ENCODE peak calls at places on chromosomes 6 and 20, in four cellular contexts. Q, T, W and S are unnamed samples.

GRCh38 chr20:34410331-34410730 is 47.3 kb downstream of the ITCH start:
- DNase-seq in Q (no peak), T (no peak), W (no peak), S (peak; percentile 80)

GRCh38 chr20:56752274-56752673 is 123.2 kb downstream of the TFAP2C start:
- DNase-seq in Q (no peak), T (no peak), W (no peak), S (peak; percentile 65)

GRCh38 chr20:58661298-58662141 is 10.4 kb downstream of the STX16 start:
- DNase-seq in Q (no peak), T (no peak), W (no peak), S (no peak)

GRCh38 chr20:62201173-62202082 is 18.6 kb downstream of the MTG2 start:
- DNase-seq in Q (no peak), T (no peak), W (no peak), S (no peak)

GRCh38 chr6:158060447-158061360 is 79.0 kb downstream of the SYNJ2 start:
- DNase-seq in Q (peak; percentile 60), T (no peak), W (no peak), S (peak; percentile 97)

GRCh38 chr6:26521485-26522391 is 16.4 kb upstream of the HMGN4 start:
- DNase-seq in Q (peak; percentile 73), T (peak; percentile 83), W (peak; percentile 91), S (peak; percentile 85)

GRCh38 chr20:16312998-16313397 is 260.2 kb downstream of the KIF16B start:
- DNase-seq in Q (no peak), T (no peak), W (no peak), S (no peak)

GRCh38 chr20:23029324-23029723 is 5.8 kb upstream of the SSTR4 start:
- DNase-seq in Q (no peak), T (no peak), W (no peak), S (no peak)

GRCh38 chr6:83429857-83430605 is 820 bp downstream of the ME1 start:
- DNase-seq in Q (peak; percentile 50), T (peak; percentile 31), W (peak; percentile 60), S (peak; percentile 53)

GRCh38 chr6:46510656-46511055 is 19.4 kb upstream of the RCAN2 start:
- DNase-seq in Q (no peak), T (no peak), W (no peak), S (peak; percentile 66)

GRCh38 chr20:17014217-17014616 is 212.6 kb upstream of the PCSK2 start:
- DNase-seq in Q (peak; percentile 36), T (no peak), W (peak; percentile 33), S (no peak)

GRCh38 chr6:16742116-16742515 is 19.1 kb downstream of the ATXN1 start:
- DNase-seq in Q (no peak), T (no peak), W (no peak), S (no peak)

GRCh38 chr6:70673601-70674000 is 5.9 kb downstream of the SMAP1 start:
- DNase-seq in Q (no peak), T (peak; percentile 29), W (no peak), S (peak; percentile 51)

GRCh38 chr6:166005846-166006592 is 161.6 kb downstream of the TBXT start:
- DNase-seq in Q (peak; percentile 91), T (no peak), W (peak; percentile 70), S (peak; percentile 80)

GRCh38 chr6:110653381-110653780 is 161.9 kb downstream of the CDK19 start:
- DNase-seq in Q (peak; percentile 46), T (no peak), W (no peak), S (no peak)

GRCh38 chr6:42101186-42101657 is 41.2 kb downstream of the C6orf132 start:
- DNase-seq in Q (no peak), T (no peak), W (no peak), S (peak; percentile 72)

GRCh38 chr20:46683939-46684750 is 5.1 kb downstream of the TP53RK start:
- DNase-seq in Q (no peak), T (no peak), W (peak; percentile 81), S (peak; percentile 85)

GRCh38 chr6:107106165-107106564 is 9.2 kb downstream of the BEND3 start:
- DNase-seq in Q (no peak), T (no peak), W (peak; percentile 5), S (no peak)

GRCh38 chr20:47733892-47734291 is 51.4 kb downstream of the SULF2 start:
- DNase-seq in Q (no peak), T (no peak), W (no peak), S (peak; percentile 10)

GRCh38 chr6:128757961-128758360 is 125.0 kb upstream of the LAMA2 start:
- DNase-seq in Q (no peak), T (no peak), W (no peak), S (no peak)

GRCh38 chr20:36085686-36086267 is 68.8 kb upstream of the EPB41L1 start:
- DNase-seq in Q (no peak), T (no peak), W (no peak), S (peak; percentile 78)

GRCh38 chr6:122081921-122082320 is 317.5 kb upstream of the HSF2 start:
- DNase-seq in Q (no peak), T (no peak), W (no peak), S (no peak)

GRCh38 chr20:22339091-22339881 is 245.1 kb downstream of the FOXA2 start:
- DNase-seq in Q (peak; percentile 38), T (peak; percentile 75), W (peak; percentile 87), S (peak; percentile 73)

GRCh38 chr6:154537486-154537885 is 27.0 kb upstream of the CNKSR3 start:
- DNase-seq in Q (no peak), T (no peak), W (peak; percentile 34), S (no peak)

GRCh38 chr6:76682842-76683241 is 610.4 kb upstream of the IMPG1 start:
- DNase-seq in Q (no peak), T (peak; percentile 60), W (peak; percentile 13), S (peak; percentile 48)

GRCh38 chr20:16563066-16563806 is 10.0 kb downstream of the KIF16B start:
- DNase-seq in Q (no peak), T (no peak), W (peak; percentile 34), S (no peak)

GRCh38 chr6:56220078-56220477 is 27.3 kb downstream of the COL21A1 start:
- DNase-seq in Q (no peak), T (no peak), W (no peak), S (no peak)

GRCh38 chr6:17492350-17492749 is 99.0 kb downstream of the CAP2 start:
- DNase-seq in Q (no peak), T (no peak), W (no peak), S (no peak)

GRCh38 chr6:130547723-130548122 is 181.9 kb downstream of the TMEM200A start:
- DNase-seq in Q (no peak), T (no peak), W (peak; percentile 5), S (no peak)

GRCh38 chr6:24273471-24273870 is 84.4 kb downstream of the DCDC2 start:
- DNase-seq in Q (no peak), T (no peak), W (no peak), S (peak; percentile 36)

GRCh38 chr20:46058656-46059281 is 29.8 kb downstream of the SLC12A5 start:
- DNase-seq in Q (no peak), T (no peak), W (peak; percentile 67), S (peak; percentile 17)

GRCh38 chr6:66568271-66568670 is 861.2 kb upstream of the EYS start:
- DNase-seq in Q (no peak), T (no peak), W (peak; percentile 3), S (no peak)

GRCh38 chr20:12677925-12678324 is 330.8 kb upstream of the SPTLC3 start:
- DNase-seq in Q (no peak), T (no peak), W (no peak), S (no peak)

GRCh38 chr6:37972994-37973757 is 153.6 kb downstream of the ZFAND3 start:
- DNase-seq in Q (no peak), T (no peak), W (no peak), S (peak; percentile 31)
- H3K4me3 ChIP-seq in Q (no peak overlapping the region), T (no peak overlapping the region), W (no peak overlapping the region), S (no peak overlapping the region)

GRCh38 chr20:50286609-50287008 is 96.0 kb downstream of the CEBPB start:
- DNase-seq in Q (peak; percentile 67), T (no peak), W (no peak), S (peak; percentile 87)
- TF ChIP-seq EZH2phosphoT487 in Q (no peak), T (no peak), W (no peak), S (no peak)

GRCh38 chr6:52074155-52074554 is 13.3 kb downstream of the PKHD1 start:
- DNase-seq in Q (no peak), T (no peak), W (no peak), S (no peak)

GRCh38 chr6:52081237-52081636 is 6.2 kb downstream of the PKHD1 start:
- DNase-seq in Q (no peak), T (no peak), W (no peak), S (no peak)

GRCh38 chr6:52077961-52078613 is 9.3 kb downstream of the PKHD1 start:
- DNase-seq in Q (no peak), T (no peak), W (peak; percentile 13), S (no peak)

GRCh38 chr6:52076791-52077179 is 10.6 kb downstream of the PKHD1 start:
- DNase-seq in Q (no peak), T (no peak), W (peak; percentile 82), S (no peak)

GRCh38 chr6:52077180-52077884 is 10.1 kb downstream of the PKHD1 start:
- DNase-seq in Q (peak; percentile 3), T (no peak), W (peak; percentile 9), S (no peak)
- H3K4me3 ChIP-seq in Q (no peak overlapping the region), T (no peak overlapping the region), W (peak overlapping the region; percentile 24), S (no peak overlapping the region)

GRCh38 chr20:764255-764654 is 4.0 kb downstream of the SLC52A3 start:
- DNase-seq in Q (no peak), T (no peak), W (no peak), S (no peak)

GRCh38 chr20:766906-767305 is 1.4 kb downstream of the SLC52A3 start:
- DNase-seq in Q (no peak), T (no peak), W (no peak), S (no peak)

GRCh38 chr20:770691-771090 is 2.4 kb upstream of the SLC52A3 start:
- DNase-seq in Q (no peak), T (no peak), W (no peak), S (no peak)

GRCh38 chr20:771741-772464 is 3.6 kb upstream of the SLC52A3 start:
- DNase-seq in Q (no peak), T (no peak), W (no peak), S (no peak)

DNA sequence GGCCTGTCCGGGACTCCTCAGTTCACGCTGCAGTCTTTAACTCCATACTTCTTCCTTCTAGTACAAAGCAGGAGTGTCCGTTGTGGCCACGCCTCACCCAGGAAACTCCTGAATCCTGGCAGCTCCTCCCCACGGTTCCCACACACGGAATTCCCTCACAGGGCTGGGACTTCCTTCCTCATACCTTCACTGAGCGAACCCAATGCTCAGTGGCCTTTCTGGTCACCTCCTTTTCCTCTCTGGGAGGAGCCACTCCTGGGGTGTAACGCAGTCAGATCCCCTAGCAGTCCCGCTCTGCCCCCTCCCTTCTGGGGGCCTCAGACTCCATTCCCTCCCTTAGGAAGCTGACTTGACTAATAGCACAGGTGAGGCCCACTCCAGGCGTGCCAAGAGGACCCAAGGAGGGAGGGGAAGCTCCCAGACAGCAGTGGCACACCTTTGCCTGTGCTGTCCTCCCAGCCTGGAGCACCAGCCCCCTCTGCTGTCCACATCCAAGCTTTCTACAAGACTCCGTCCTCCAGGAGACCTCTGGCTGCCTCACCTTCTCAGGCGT is at the start of gene SLC52A3:
- DNase-seq in Q (no peak), T (no peak), W (peak; percentile 51), S (no peak)
- TF ChIP-seq EZH2phosphoT487 in Q (no peak), T (no peak), W (no peak), S (no peak)

DNA sequence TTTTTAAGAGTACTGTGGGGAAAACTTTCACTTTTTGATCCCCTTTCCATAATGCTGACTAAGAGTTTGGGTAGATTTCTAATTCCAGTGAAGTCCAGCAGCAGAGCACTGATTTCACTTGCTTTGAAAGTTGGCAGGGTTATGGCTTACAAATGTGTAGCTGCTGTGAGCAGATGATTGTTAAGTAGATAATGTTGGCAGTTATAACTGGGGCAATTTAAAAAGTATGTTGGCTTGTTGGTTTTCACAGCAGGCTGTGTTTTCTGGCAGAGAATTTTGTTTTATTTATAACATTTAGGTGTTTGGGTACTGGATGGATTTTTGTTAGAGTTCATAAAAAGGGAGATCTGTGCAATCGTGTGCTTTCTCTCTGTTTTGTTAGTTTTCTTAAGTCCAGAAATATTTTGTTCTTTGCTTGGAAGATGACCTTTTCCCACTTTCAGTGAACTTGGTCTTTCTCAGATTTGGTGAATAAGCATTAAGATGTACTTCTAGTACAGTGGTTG is 31.4 kb downstream of the AFDN start:
- DNase-seq in Q (peak; percentile 8), T (no peak), W (no peak), S (peak; percentile 80)
- H3K4me3 ChIP-seq in Q (no peak overlapping the region), T (no peak overlapping the region), W (no peak overlapping the region), S (no peak overlapping the region)